ENCODE peak calls at places on chromosomes 3 and 15, in four cellular contexts. X is mucosa of descending colon, L is psoas muscle, Z is GM12878. D is an unnamed sample.

GRCh38 chr15:45268135-45268534 is 16.1 kb downstream of the SLC28A2 start:
- DNase-seq in Z (no peak), L (no peak), X (peak), D (no peak)

GRCh38 chr3:4978259-4978965 is 825 bp upstream of the BHLHE40 start:
- DNase-seq in Z (peak), X (peak), L (peak), D (peak)

GRCh38 chr3:65745306-65745705 is 293.4 kb downstream of the MAGI1 start:
- DNase-seq in Z (no peak), X (no peak), L (no peak), D (no peak)

GRCh38 chr3:150129181-150129580 is 158.5 kb upstream of the PFN2 start:
- DNase-seq in Z (no peak), X (no peak), L (no peak), D (no peak)

GRCh38 chr15:25244731-25245585 is 193.9 kb downstream of the UBE3A start:
- DNase-seq in Z (no peak), L (peak), X (no peak), D (peak)

GRCh38 chr3:124761935-124762334 is 31.7 kb downstream of the UMPS start:
- DNase-seq in X (no peak), L (no peak), Z (no peak), D (no peak)

GRCh38 chr3:181860243-181860642 is 148.5 kb downstream of the SOX2 start:
- DNase-seq in X (no peak), Z (no peak), L (no peak), D (no peak)

GRCh38 chr3:171797265-171797679 is 13.0 kb downstream of the PLD1 start:
- DNase-seq in Z (peak), L (no peak), X (no peak), D (no peak)

GRCh38 chr15:76983588-76984379 is 11.1 kb upstream of the PSTPIP1 start:
- DNase-seq in X (no peak), Z (no peak), L (no peak), D (no peak)

GRCh38 chr15:67741313-67741712 is 84.0 kb upstream of the SKOR1 start:
- DNase-seq in L (no peak), X (no peak), Z (no peak), D (no peak)

GRCh38 chr15:74780983-74781672 is 752 bp upstream of the CSK start:
- DNase-seq in Z (no peak), X (peak), L (no peak), D (no peak)

GRCh38 chr3:120200836-120201235 is 84.2 kb downstream of the GPR156 start:
- DNase-seq in L (no peak), Z (no peak), X (no peak), D (no peak)

GRCh38 chr15:52529289-52529929 is 729 bp upstream of the MYO5A start:
- DNase-seq in X (peak), L (no peak), Z (no peak), D (no peak)

GRCh38 chr3:150268426-150269321 is 139.4 kb upstream of the TSC22D2 start:
- DNase-seq in X (peak), Z (no peak), L (no peak), D (no peak)

GRCh38 chr15:74695597-74696397 is at the start of gene EDC3:
- DNase-seq in X (peak), L (peak), Z (peak), D (peak)

GRCh38 chr3:139202226-139202958 is 141.4 kb upstream of the MRPS22 start:
- DNase-seq in L (no peak), Z (no peak), X (peak), D (no peak)

GRCh38 chr3:191952186-191952585 is 491.2 kb downstream of the PYDC2 start:
- DNase-seq in X (no peak), Z (no peak), L (no peak), D (no peak)
- TF ChIP-seq CTCF in X (no peak), Z (no peak), L (no peak), D (no peak)

DNA sequence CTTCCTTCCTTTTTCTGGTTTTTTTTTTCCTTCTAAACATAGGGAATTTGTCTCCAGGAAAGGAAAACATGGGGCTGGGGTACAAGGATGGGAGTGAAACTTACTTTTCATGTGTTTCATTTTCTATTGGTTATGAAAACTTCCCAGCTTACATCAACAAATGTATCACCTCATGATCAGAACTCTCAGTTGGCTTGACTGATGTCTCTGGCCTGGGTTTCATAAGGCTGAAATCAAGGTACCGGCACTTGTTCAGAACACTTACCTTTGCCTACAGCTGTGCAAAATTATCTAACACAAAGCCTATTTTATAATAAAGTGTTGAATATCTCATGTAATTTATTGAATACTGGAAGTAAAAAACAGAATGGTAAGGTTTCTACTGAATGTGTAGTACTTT is 91.8 kb upstream of the STT3B start:
- DNase-seq in X (no peak), L (no peak), Z (no peak), D (no peak)
- TF ChIP-seq CTCF in X (no peak), L (no peak), Z (no peak), D (no peak)

DNA sequence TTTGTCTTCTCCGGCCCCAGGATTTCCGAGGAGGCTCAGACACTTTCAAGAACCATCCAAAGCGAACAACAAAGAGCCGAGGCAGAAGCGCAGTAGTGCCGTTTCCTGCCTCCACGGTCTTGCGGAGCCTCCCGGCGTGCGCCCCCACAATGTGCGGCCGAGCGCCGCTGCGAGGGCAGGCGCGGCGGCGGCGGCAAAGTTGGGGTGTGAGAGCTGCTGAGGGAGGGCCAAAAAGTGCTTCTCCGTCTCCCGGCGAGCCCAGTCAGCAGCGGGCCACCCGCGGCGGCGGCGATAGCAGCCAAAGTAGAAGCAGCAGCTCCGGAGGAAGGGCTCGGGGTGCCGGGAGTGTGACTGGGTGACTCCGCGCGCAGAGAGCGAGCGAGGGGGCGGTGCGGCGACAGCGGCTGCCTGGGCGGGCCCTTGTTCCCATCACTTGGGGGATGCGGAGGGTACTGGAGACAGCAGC is 749.1 kb downstream of the ROBO1 start:
- DNase-seq in Z (no peak), L (peak), X (peak), D (peak)
- TF ChIP-seq CTCF in Z (peak), L (no peak), X (no peak), D (no peak)

GRCh38 chr3:7585052-7585451 is 724.1 kb downstream of the GRM7 start:
- DNase-seq in L (no peak), X (no peak), Z (no peak), D (no peak)
- TF ChIP-seq CTCF in L (no peak), X (no peak), Z (no peak), D (no peak)

GRCh38 chr3:141729240-141729639 is 8.9 kb upstream of the RNF7 start:
- DNase-seq in X (peak), Z (no peak), L (no peak), D (no peak)

GRCh38 chr3:141722076-141722475 is 16.0 kb upstream of the RNF7 start:
- DNase-seq in L (no peak), Z (no peak), X (no peak), D (no peak)

GRCh38 chr3:141728355-141728892 is 9.7 kb upstream of the RNF7 start:
- DNase-seq in L (no peak), X (no peak), Z (no peak), D (no peak)

GRCh38 chr3:141726483-141726882 is 11.6 kb upstream of the RNF7 start:
- DNase-seq in X (no peak), Z (no peak), L (no peak), D (no peak)
- TF ChIP-seq CTCF in X (no peak), Z (no peak), L (no peak), D (no peak)

D was measured in tibial artery.